ENCODE peak calls at places on chromosomes 4 and X, in seven cellular contexts. R, L, B, Q, E, G and Y are unnamed samples.

GRCh38 chr4:101328063-101328602 is 19.2 kb downstream of the PPP3CA start:
- DNase-seq in R (no peak), L (no peak), B (no peak), Q (no peak), E (no peak), G (no peak), Y (no peak)

GRCh38 chrX:138856881-138857280 is 145.4 kb upstream of the FGF13 start:
- DNase-seq in R (no peak), L (no peak), B (no peak), Q (no peak), E (no peak), G (no peak), Y (no peak)

GRCh38 chr4:85058551-85058950 is 92.1 kb upstream of the WDFY3 start:
- DNase-seq in R (no peak), L (no peak), B (no peak), Q (no peak), E (no peak), G (no peak), Y (no peak)

GRCh38 chrX:10071451-10072163 is 85.2 kb upstream of the CLCN4 start:
- DNase-seq in R (no peak), L (no peak), B (no peak), Q (no peak), E (no peak), G (no peak), Y (no peak)

GRCh38 chrX:125681507-125681906 is 361.8 kb downstream of the TEX13C start:
- DNase-seq in R (no peak), L (no peak), B (no peak), Q (no peak), E (no peak), G (no peak), Y (no peak)

GRCh38 chrX:70039758-70040157 is 10.0 kb downstream of the AWAT2 start:
- DNase-seq in R (no peak), L (no peak), B (no peak), Q (no peak), E (no peak), G (no peak), Y (no peak)

GRCh38 chr4:6779667-6780565 is 2.6 kb upstream of the KIAA0232 start:
- DNase-seq in R (no peak), L (peak), B (no peak), Q (no peak), E (no peak), G (no peak), Y (no peak)

GRCh38 chr4:8419222-8420041 is 21.1 kb downstream of the ACOX3 start:
- DNase-seq in R (peak), L (no peak), B (no peak), Q (peak), E (peak), G (no peak), Y (no peak)

GRCh38 chr4:77579406-77580076 is 26.1 kb upstream of the CXCL13 start:
- DNase-seq in R (no peak), L (no peak), B (no peak), Q (peak), E (no peak), G (no peak), Y (no peak)

GRCh38 chrX:9370888-9371287 is 94.0 kb upstream of the TBL1X start:
- DNase-seq in R (no peak), L (no peak), B (no peak), Q (no peak), E (no peak), G (no peak), Y (peak)

GRCh38 chr4:87862236-87862635 is 29.5 kb downstream of the MEPE start:
- DNase-seq in R (no peak), L (no peak), B (no peak), Q (no peak), E (no peak), G (no peak), Y (no peak)

GRCh38 chr4:94595880-94596483 is 144.2 kb downstream of the PDLIM5 start:
- DNase-seq in R (no peak), L (no peak), B (no peak), Q (peak), E (no peak), G (no peak), Y (no peak)

GRCh38 chr4:41207330-41207831 is 7.0 kb downstream of the APBB2 start:
- DNase-seq in R (peak), L (no peak), B (no peak), Q (no peak), E (no peak), G (no peak), Y (peak)

GRCh38 chr4:152100378-152101201 is 339.8 kb upstream of the GATB start:
- DNase-seq in R (no peak), L (no peak), B (no peak), Q (no peak), E (no peak), G (peak), Y (no peak)

GRCh38 chrX:131729295-131729694 is 185.4 kb downstream of the OR13H1 start:
- DNase-seq in R (peak), L (peak), B (peak), Q (peak), E (no peak), G (peak), Y (no peak)

GRCh38 chrX:18698762-18699650 is 8.4 kb upstream of the PPEF1 start:
- DNase-seq in R (no peak), L (no peak), B (no peak), Q (no peak), E (no peak), G (no peak), Y (no peak)

GRCh38 chr4:52552778-52553177 is 106.3 kb downstream of the USP46 start:
- DNase-seq in R (no peak), L (no peak), B (no peak), Q (no peak), E (no peak), G (no peak), Y (no peak)

GRCh38 chrX:259692-260355 is 21.4 kb upstream of the PLCXD1 start:
- DNase-seq in R (no peak), L (no peak), B (no peak), Q (peak), E (no peak), G (peak), Y (no peak)

GRCh38 chrX:7941390-7942042 is 14.3 kb upstream of the PNPLA4 start:
- DNase-seq in R (no peak), L (no peak), B (no peak), Q (peak), E (no peak), G (no peak), Y (no peak)

GRCh38 chr4:87219648-87220093 is 747 bp downstream of the KLHL8 start:
- DNase-seq in R (peak), L (peak), B (no peak), Q (peak), E (peak), G (peak), Y (peak)

GRCh38 chr4:118279920-118280432 is 72.8 kb downstream of the PRSS12 start:
- DNase-seq in R (no peak), L (no peak), B (no peak), Q (no peak), E (no peak), G (no peak), Y (no peak)

GRCh38 chr4:13980317-13980716 is 352.8 kb upstream of the BOD1L1 start:
- DNase-seq in R (no peak), L (no peak), B (no peak), Q (no peak), E (no peak), G (no peak), Y (no peak)

GRCh38 chr4:2812985-2813384 is 20.1 kb downstream of the SH3BP2 start:
- DNase-seq in R (no peak), L (no peak), B (no peak), Q (no peak), E (no peak), G (no peak), Y (no peak)

GRCh38 chr4:2813446-2814405 is 20.8 kb downstream of the SH3BP2 start:
- DNase-seq in R (no peak), L (no peak), B (no peak), Q (no peak), E (no peak), G (no peak), Y (no peak)

GRCh38 chr4:2809610-2810180 is 16.8 kb downstream of the SH3BP2 start:
- DNase-seq in R (peak), L (no peak), B (no peak), Q (no peak), E (no peak), G (no peak), Y (no peak)

GRCh38 chr4:2812600-2812932 is 19.7 kb downstream of the SH3BP2 start:
- DNase-seq in R (no peak), L (no peak), B (no peak), Q (no peak), E (no peak), G (no peak), Y (no peak)

GRCh38 chr4:2811830-2812599 is 19.1 kb downstream of the SH3BP2 start:
- DNase-seq in R (peak), L (peak), B (peak), Q (no peak), E (peak), G (peak), Y (no peak)
- TF ChIP-seq POLR2A in R (no peak), L (no peak), B (no peak), Q (no peak), E (peak), G (no peak), Y (peak)

DNA sequence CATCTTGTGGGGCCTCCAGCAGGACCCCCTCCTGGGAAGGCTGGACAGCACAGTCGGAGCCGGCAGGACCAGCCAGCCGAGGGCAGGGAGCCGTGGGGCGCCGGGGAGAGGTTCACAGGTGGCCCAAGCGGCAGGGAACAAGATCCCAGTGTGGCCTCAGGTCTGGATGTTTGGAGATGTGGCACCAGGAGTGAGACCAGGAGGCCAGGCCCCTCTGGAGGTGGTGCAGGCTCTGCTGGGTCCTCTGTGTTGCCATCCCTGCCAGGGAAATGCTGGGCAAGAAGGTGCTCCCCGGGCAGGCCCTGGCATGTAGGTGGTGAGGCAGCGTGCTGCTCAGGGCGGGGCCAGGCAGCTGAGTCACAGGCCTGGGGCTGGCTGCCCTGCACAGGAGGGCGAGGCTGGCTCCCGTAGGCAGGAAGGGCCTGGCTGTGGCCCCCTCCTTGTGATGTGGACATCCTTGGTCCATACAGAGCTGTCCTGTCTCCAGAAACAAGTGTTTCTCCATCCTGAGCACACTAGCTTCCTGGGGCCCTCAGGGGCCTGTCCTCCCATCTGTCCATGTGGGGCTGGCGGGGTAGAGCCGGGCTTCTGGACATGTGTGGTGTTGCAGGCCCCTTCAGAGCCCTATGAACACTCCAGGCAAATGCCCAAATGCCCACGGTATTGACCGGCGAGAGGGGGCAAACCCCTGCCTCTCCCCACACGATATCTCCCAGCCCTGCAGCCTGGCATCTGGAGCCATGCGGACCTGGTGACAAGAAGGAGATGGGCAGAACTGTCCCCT is 4.8 kb upstream of the HGFAC start:
- DNase-seq in R (no peak), L (peak), B (no peak), Q (peak), E (peak), G (peak), Y (peak)
- TF ChIP-seq POLR2A in R (no peak), L (no peak), B (no peak), Q (peak), E (no peak), G (no peak), Y (no peak)

GRCh38 chrX:109783712-109784109 is 50.7 kb upstream of the ACSL4 start:
- DNase-seq in R (no peak), L (peak), B (no peak), Q (no peak), E (no peak), G (peak), Y (peak)
- TF ChIP-seq POLR2A in R (no peak), L (no peak), B (no peak), Q (no peak), E (no peak), G (no peak), Y (no peak)

GRCh38 chr4:128303986-128304385 is 16.4 kb upstream of the PGRMC2 start:
- DNase-seq in R (no peak), L (no peak), B (no peak), Q (no peak), E (no peak), G (no peak), Y (no peak)
- TF ChIP-seq POLR2A in R (no peak), L (no peak), B (no peak), Q (no peak), E (no peak), G (no peak), Y (no peak)